ENCODE peak calls at places on chromosomes 7 and 10, in ten cellular contexts. H, J, Q, I, G, T, L, S, D and O are unnamed samples.

GRCh38 chr7:121079425-121080169 is 91.1 kb downstream of the CPED1 start:
- DNase-seq in H (no peak), I (no peak), T (no peak), S (no peak), G (no peak), Q (no peak), L (no peak), D (no peak), J (no peak), O (no peak)

GRCh38 chr7:156046031-156046560 is 233.8 kb upstream of the SHH start:
- DNase-seq in Q (no peak), L (no peak), T (no peak), D (no peak), I (no peak), G (no peak), H (no peak), J (no peak), S (no peak), O (no peak)

GRCh38 chr7:116571037-116571436 is 46.2 kb downstream of the CAV1 start:
- DNase-seq in D (no peak), I (no peak), G (no peak), Q (no peak), L (no peak), T (no peak), H (no peak), J (no peak), S (no peak), O (no peak)

GRCh38 chr7:130986271-130986690 is 252.3 kb upstream of the KLF14 start:
- DNase-seq in J (no peak), G (no peak), I (no peak), L (no peak), D (no peak), T (no peak), S (no peak), Q (no peak), H (no peak), O (no peak)

GRCh38 chr10:3671431-3671955 is 113.5 kb downstream of the KLF6 start:
- DNase-seq in I (no peak), G (no peak), T (no peak), D (no peak), L (no peak), J (no peak), S (no peak), H (no peak), Q (no peak), O (no peak)

GRCh38 chr10:110739811-110740271 is 95.7 kb downstream of the RBM20 start:
- DNase-seq in Q (no peak), H (no peak), S (no peak), G (no peak), J (no peak), L (no peak), I (no peak), D (no peak), T (no peak), O (no peak)

GRCh38 chr10:45424668-45425404 is 50.8 kb downstream of the ALOX5 start:
- DNase-seq in Q (no peak), T (no peak), D (no peak), G (no peak), S (peak; percentile 65), I (peak; percentile 60), J (no peak), L (no peak), H (no peak), O (no peak)

GRCh38 chr7:66281678-66282593 is 76.8 kb downstream of the TPST1 start:
- DNase-seq in T (no peak), D (no peak), S (peak; percentile 88), Q (no peak), G (no peak), J (no peak), H (no peak), L (no peak), I (peak; percentile 48), O (no peak)

GRCh38 chr10:23345861-23346260 is 1.3 kb upstream of the C10orf67 start:
- DNase-seq in H (no peak), I (no peak), S (no peak), D (no peak), G (no peak), Q (no peak), T (no peak), L (no peak), J (no peak), O (no peak)

GRCh38 chr10:68367121-68367520 is 34.4 kb upstream of the PBLD start:
- DNase-seq in S (no peak), H (no peak), T (no peak), I (no peak), D (no peak), L (no peak), J (no peak), Q (no peak), G (no peak), O (no peak)

GRCh38 chr10:43843331-43844101 is 194.8 kb upstream of the ZNF32 start:
- DNase-seq in J (no peak), T (no peak), H (no peak), L (peak; percentile 6), I (peak; percentile 33), S (no peak), D (no peak), Q (no peak), G (no peak), O (no peak)

GRCh38 chr7:22350466-22351328 is 6.3 kb downstream of the RAPGEF5 start:
- DNase-seq in S (no peak), L (no peak), G (no peak), T (no peak), D (no peak), H (no peak), J (no peak), I (peak; percentile 49), Q (peak; percentile 54), O (peak; percentile 55)

GRCh38 chr10:132252412-132252811 is 55.3 kb downstream of the STK32C start:
- DNase-seq in S (no peak), I (no peak), J (no peak), D (no peak), Q (no peak), G (no peak), H (no peak), L (no peak), T (no peak), O (no peak)

GRCh38 chr10:79404690-79405131 is 40.7 kb downstream of the ZCCHC24 start:
- DNase-seq in J (no peak), I (no peak), Q (peak; percentile 1), D (peak; percentile 77), G (no peak), T (no peak), S (no peak), H (no peak), L (no peak), O (no peak)

GRCh38 chr10:129335396-129335795 is 131.6 kb upstream of the MGMT start:
- DNase-seq in S (no peak), H (no peak), G (no peak), J (no peak), I (no peak), T (no peak), D (no peak), Q (no peak), L (no peak), O (no peak)

GRCh38 chr10:21329995-21330627 is 195.4 kb downstream of the SKIDA1 start:
- DNase-seq in S (no peak), T (no peak), J (no peak), H (no peak), L (no peak), D (no peak), G (no peak), Q (peak; percentile 26), I (peak; percentile 69), O (no peak)

GRCh38 chr7:25032774-25033743 is 53.1 kb upstream of the OSBPL3 start:
- DNase-seq in S (no peak), H (no peak), G (no peak), D (no peak), J (no peak), I (no peak), T (no peak), Q (no peak), L (no peak), O (no peak)

GRCh38 chr10:6200588-6201510 is 1.9 kb upstream of the PFKFB3 start:
- DNase-seq in Q (peak; percentile 79), I (peak; percentile 82), G (peak; percentile 38), L (no peak), H (no peak), T (no peak), S (peak; percentile 80), J (peak; percentile 64), D (no peak), O (no peak)

GRCh38 chr10:17409170-17409733 is 45.1 kb downstream of the ST8SIA6 start:
- DNase-seq in S (peak; percentile 37), L (no peak), T (no peak), D (no peak), G (no peak), I (no peak), J (no peak), H (no peak), Q (no peak), O (no peak)

GRCh38 chr10:83987216-83987615 is 152.1 kb upstream of the GHITM start:
- DNase-seq in D (no peak), S (no peak), G (no peak), J (no peak), T (no peak), L (no peak), H (no peak), I (no peak), Q (no peak), O (no peak)

GRCh38 chr10:60508037-60508436 is 118.4 kb upstream of the ANK3 start:
- DNase-seq in G (no peak), I (no peak), Q (no peak), T (no peak), S (no peak), J (no peak), H (no peak), D (no peak), L (no peak), O (no peak)